ENCODE peak calls at places on chromosomes 12 and 14, in seven cellular contexts. T is cardiac muscle cell, W is SJSA1, O is cardiac fibroblast, C is Peyer's patch, N is fibroblast of pulmonary artery, L is body of pancreas. E is an unnamed sample.

GRCh38 chr12:64781374-64782029 is 22.3 kb upstream of the GNS start:
- DNase-seq in T (no peak), W (no peak), O (no peak), C (peak; percentile 22), N (no peak), L (peak; percentile 77), E (no peak)

GRCh38 chr14:94483071-94483451 is 7.1 kb upstream of the SERPINA9 start:
- DNase-seq in T (no peak), W (no peak), O (no peak), C (no peak), N (no peak), L (no peak), E (no peak)

GRCh38 chr12:130870442-130871285 is 1.2 kb upstream of the RAN start:
- DNase-seq in T (peak; percentile 38), W (peak; percentile 64), O (peak; percentile 98), C (peak; percentile 71), N (peak; percentile 96), L (peak; percentile 70), E (no peak)

GRCh38 chr12:11967356-11968040 is 103.2 kb upstream of the BCL2L14 start:
- DNase-seq in T (no peak), W (no peak), O (no peak), C (no peak), N (no peak), L (no peak), E (no peak)

GRCh38 chr12:132596016-132596415 is 14.4 kb downstream of the LRCOL1 start:
- DNase-seq in T (peak; percentile 39), W (no peak), O (peak; percentile 69), C (no peak), N (peak; percentile 63), L (no peak), E (no peak)

GRCh38 chr14:68631058-68631690 is 161.7 kb downstream of the ZFP36L1 start:
- DNase-seq in T (no peak), W (no peak), O (no peak), C (no peak), N (no peak), L (no peak), E (no peak)

GRCh38 chr14:104687601-104688504 is 1.6 kb upstream of the INF2 start:
- DNase-seq in T (peak; percentile 27), W (peak; percentile 65), O (peak; percentile 82), C (peak; percentile 32), N (peak; percentile 65), L (peak; percentile 97), E (no peak)

GRCh38 chr12:27361372-27361771 is 28.7 kb downstream of the BMAL2 start:
- DNase-seq in T (no peak), W (no peak), O (no peak), C (no peak), N (no peak), L (no peak), E (no peak)

GRCh38 chr14:27553820-27554219 is 956.0 kb upstream of the NOVA1 start:
- DNase-seq in T (peak; percentile 5), W (no peak), O (no peak), C (no peak), N (peak; percentile 24), L (no peak), E (no peak)

GRCh38 chr14:49989980-49990379 is 97.1 kb downstream of the ARF6 start:
- DNase-seq in T (no peak), W (no peak), O (no peak), C (no peak), N (no peak), L (no peak), E (no peak)

GRCh38 chr12:89349814-89350213 is 2.5 kb downstream of the DUSP6 start:
- DNase-seq in T (no peak), W (no peak), O (peak; percentile 78), C (no peak), N (peak; percentile 87), L (peak; percentile 33), E (no peak)

GRCh38 chr12:132523576-132524331 is 33.8 kb downstream of the FBRSL1 start:
- DNase-seq in T (peak; percentile 72), W (peak; percentile 57), O (peak; percentile 53), C (peak; percentile 79), N (peak; percentile 53), L (peak; percentile 87), E (no peak)

GRCh38 chr12:111773801-111774551 is 7.2 kb downstream of the ALDH2 start:
- DNase-seq in T (no peak), W (peak; percentile 63), O (peak; percentile 91), C (peak; percentile 54), N (peak; percentile 93), L (peak; percentile 69), E (no peak)

GRCh38 chr12:10189653-10190052 is 10.8 kb downstream of the TMEM52B start:
- DNase-seq in T (no peak), W (no peak), O (peak; percentile 35), C (no peak), N (peak; percentile 7), L (no peak), E (no peak)

GRCh38 chr14:68458840-68459469 is 333.9 kb downstream of the ZFP36L1 start:
- DNase-seq in T (no peak), W (peak; percentile 81), O (peak; percentile 54), C (no peak), N (peak; percentile 73), L (peak; percentile 76), E (peak; percentile 52)

GRCh38 chr14:61213116-61213720 is 67.9 kb downstream of the TMEM30B start:
- DNase-seq in T (no peak), W (no peak), O (peak; percentile 45), C (no peak), N (peak; percentile 26), L (no peak), E (peak; percentile 84)

GRCh38 chr14:61211476-61212262 is 69.5 kb downstream of the TMEM30B start:
- DNase-seq in T (no peak), W (no peak), O (no peak), C (no peak), N (no peak), L (no peak), E (no peak)

GRCh38 chr14:61215222-61216010 is 65.7 kb downstream of the TMEM30B start:
- DNase-seq in T (no peak), W (no peak), O (peak; percentile 37), C (no peak), N (peak; percentile 2), L (no peak), E (no peak)

GRCh38 chr14:61213930-61214329 is 67.2 kb downstream of the TMEM30B start:
- DNase-seq in T (no peak), W (no peak), O (no peak), C (no peak), N (no peak), L (no peak), E (no peak)

DNA sequence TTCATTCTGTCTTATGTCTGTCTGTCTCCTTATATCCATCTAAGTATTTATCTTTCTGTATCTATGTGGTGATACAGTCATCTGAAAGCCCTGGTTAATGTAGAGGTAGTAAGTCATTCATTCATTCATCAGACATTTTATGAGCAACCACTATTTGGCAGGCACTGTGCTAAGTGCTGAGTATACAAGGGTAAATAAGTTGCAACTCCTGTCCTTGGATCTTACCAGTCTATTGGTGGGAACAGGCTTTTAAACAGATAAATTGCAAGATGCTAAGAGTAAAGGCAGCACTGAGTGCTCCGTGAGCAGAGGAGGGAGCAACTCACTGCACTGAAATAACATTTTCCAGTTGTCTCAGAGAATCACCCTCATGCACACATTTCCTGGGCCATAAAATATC is 68.6 kb downstream of the TMEM30B start:
- DNase-seq in T (no peak), W (no peak), O (no peak), C (no peak), N (no peak), L (no peak), E (no peak)
- H3K4me3 ChIP-seq in T (no peak overlapping the region), W (no peak overlapping the region), O (no peak overlapping the region), C (no peak overlapping the region), N (no peak overlapping the region), L (no peak overlapping the region), E (peak overlapping the region; percentile 58)

DNA sequence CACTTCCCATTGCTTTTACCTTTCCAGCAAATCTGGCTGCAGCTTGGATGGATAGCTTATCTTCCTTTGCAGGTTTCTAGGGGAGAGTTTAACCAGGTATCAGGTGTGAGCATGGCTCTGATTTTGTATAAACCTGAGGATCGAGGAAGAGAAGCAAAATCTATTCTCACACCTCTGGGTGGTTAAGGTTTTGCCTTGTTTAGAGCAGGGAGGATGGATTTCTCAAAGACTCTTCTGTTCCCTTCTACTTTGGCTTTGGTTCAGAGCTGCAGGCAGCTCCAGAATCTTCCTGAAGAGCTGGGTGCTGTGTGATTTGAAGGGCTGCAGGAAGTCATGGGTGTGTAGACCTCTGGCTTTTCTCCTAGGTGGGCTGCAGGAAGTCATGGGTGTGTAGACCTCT is 1.7 kb downstream of the JDP2 start:
- DNase-seq in T (no peak), W (no peak), O (no peak), C (no peak), N (no peak), L (no peak), E (no peak)
- H3K4me3 ChIP-seq in T (no peak overlapping the region), W (peak overlapping the region; percentile 71), O (peak overlapping the region; percentile 74), C (peak overlapping the region; percentile 75), N (peak overlapping the region; percentile 75), L (no peak overlapping the region), E (peak overlapping the region; percentile 90)

GRCh38 chr12:57148469-57149308 is 1.3 kb upstream of the LRP1-AS start:
- DNase-seq in T (no peak), W (no peak), O (peak; percentile 89), C (no peak), N (peak; percentile 89), L (peak; percentile 32), E (no peak)
- H3K4me3 ChIP-seq in T (no peak overlapping the region), W (no peak overlapping the region), O (peak overlapping the region; percentile 1), C (no peak overlapping the region), N (peak overlapping the region; percentile 3), L (no peak overlapping the region), E (no peak overlapping the region)

GRCh38 chr14:23362200-23362599 is 2.8 kb downstream of the EFS start:
- DNase-seq in T (no peak), W (no peak), O (peak; percentile 10), C (no peak), N (no peak), L (no peak), E (no peak)

GRCh38 chr14:23366163-23366921 is 1.4 kb upstream of the EFS start:
- DNase-seq in T (peak; percentile 88), W (peak; percentile 38), O (peak; percentile 33), C (no peak), N (peak; percentile 32), L (peak; percentile 20), E (peak; percentile 26)

GRCh38 chr14:23364164-23364571 is 804 bp downstream of the EFS start:
- DNase-seq in T (no peak), W (no peak), O (no peak), C (no peak), N (no peak), L (no peak), E (no peak)

GRCh38 chr14:23365353-23366162 is 586 bp upstream of the EFS start:
- DNase-seq in T (no peak), W (no peak), O (no peak), C (no peak), N (no peak), L (peak; percentile 24), E (no peak)

DNA sequence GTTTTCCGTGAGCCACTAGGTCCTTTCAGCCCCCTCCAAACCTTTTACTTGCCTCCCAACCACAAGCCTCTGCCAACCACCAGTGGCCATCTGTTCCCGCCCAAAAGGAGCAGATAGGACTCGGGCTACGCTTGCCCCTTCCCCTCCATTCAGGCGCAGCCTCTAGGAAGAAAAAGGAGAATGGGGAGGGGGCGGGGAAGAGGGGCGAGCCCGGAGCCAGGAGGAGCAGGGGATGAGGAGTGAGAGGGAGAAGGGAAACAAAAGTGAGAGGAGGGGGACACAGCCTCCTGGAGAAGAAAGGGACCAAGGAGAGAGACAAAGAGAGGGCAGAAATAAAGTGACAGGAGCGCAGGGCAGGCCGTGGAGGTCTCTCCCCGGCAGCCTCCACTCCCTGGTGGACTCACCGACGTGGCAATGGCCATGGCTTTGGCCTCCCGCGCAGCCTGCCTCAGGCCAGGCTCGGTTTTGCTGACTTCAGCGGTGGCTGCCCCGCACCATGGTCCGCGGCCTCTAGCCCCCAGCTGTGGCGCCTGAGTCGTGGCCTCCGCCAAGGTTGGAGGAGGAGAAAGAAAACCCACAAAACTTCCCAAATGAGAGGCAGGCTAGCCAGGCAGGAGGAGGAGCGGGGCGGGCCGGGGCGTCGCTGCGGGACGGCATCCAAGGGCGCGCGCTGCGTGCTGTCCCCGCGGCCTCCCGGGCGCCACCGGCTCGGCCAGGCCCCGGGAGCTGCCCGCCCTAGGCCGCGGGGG is at the start of gene EFS:
- DNase-seq in T (no peak), W (no peak), O (no peak), C (no peak), N (no peak), L (no peak), E (no peak)
- H3K4me3 ChIP-seq in T (peak within 1 kb of the TSS; percentile 28), W (no peak within 1 kb of the TSS), O (peak within 1 kb of the TSS; percentile 48), C (peak within 1 kb of the TSS; percentile 51), N (peak within 1 kb of the TSS; percentile 30), L (no peak within 1 kb of the TSS), E (peak within 1 kb of the TSS; percentile 89)

E was measured in SK-N-MC.